ENCODE peak calls at places on chromosomes 4 and X, in six cellular contexts. One of them, this sample, is unnamed.

GRCh38 chr4:157992038-157992706 is 180.7 kb downstream of the GASK1B start:
- DNase-seq in stimulated activated naive CD4-positive, alpha-beta T cell: no peak
- DNase-seq in posterior cingulate gyrus: no peak
- DNase-seq in mucosa of descending colon: no peak
- DNase-seq in substantia nigra: peak
- DNase-seq in GM12878: no peak
- DNase-seq in this sample: no peak

GRCh38 chr4:166493828-166494432 is 620.9 kb downstream of the TLL1 start:
- DNase-seq in mucosa of descending colon: no peak
- DNase-seq in posterior cingulate gyrus: no peak
- DNase-seq in GM12878: no peak
- DNase-seq in stimulated activated naive CD4-positive, alpha-beta T cell: no peak
- DNase-seq in substantia nigra: no peak
- DNase-seq in this sample: no peak

GRCh38 chrX:69424161-69424560 is 80.0 kb upstream of the NALF2 start:
- DNase-seq in substantia nigra: no peak
- DNase-seq in GM12878: no peak
- DNase-seq in posterior cingulate gyrus: no peak
- DNase-seq in stimulated activated naive CD4-positive, alpha-beta T cell: no peak
- DNase-seq in mucosa of descending colon: no peak
- DNase-seq in this sample: no peak

GRCh38 chr4:110514889-110515479 is 39.0 kb downstream of the ENPEP start:
- DNase-seq in stimulated activated naive CD4-positive, alpha-beta T cell: no peak
- DNase-seq in substantia nigra: no peak
- DNase-seq in GM12878: no peak
- DNase-seq in mucosa of descending colon: no peak
- DNase-seq in posterior cingulate gyrus: no peak
- DNase-seq in this sample: no peak

GRCh38 chrX:40531056-40531826 is 49.5 kb upstream of the ATP6AP2 start:
- DNase-seq in stimulated activated naive CD4-positive, alpha-beta T cell: no peak
- DNase-seq in GM12878: no peak
- DNase-seq in posterior cingulate gyrus: no peak
- DNase-seq in substantia nigra: no peak
- DNase-seq in mucosa of descending colon: no peak
- DNase-seq in this sample: no peak

GRCh38 chr4:14415146-14415545 is 587.1 kb upstream of the CPEB2 start:
- DNase-seq in substantia nigra: no peak
- DNase-seq in stimulated activated naive CD4-positive, alpha-beta T cell: no peak
- DNase-seq in mucosa of descending colon: no peak
- DNase-seq in posterior cingulate gyrus: no peak
- DNase-seq in GM12878: no peak
- DNase-seq in this sample: no peak

GRCh38 chrX:154648931-154649863 is 4.2 kb downstream of the CTAG2 start:
- DNase-seq in substantia nigra: no peak
- DNase-seq in posterior cingulate gyrus: no peak
- DNase-seq in mucosa of descending colon: no peak
- DNase-seq in GM12878: no peak
- DNase-seq in stimulated activated naive CD4-positive, alpha-beta T cell: no peak
- DNase-seq in this sample: no peak

GRCh38 chr4:134762053-134762452 is 560.5 kb upstream of the PABPC4L start:
- DNase-seq in GM12878: no peak
- DNase-seq in stimulated activated naive CD4-positive, alpha-beta T cell: no peak
- DNase-seq in substantia nigra: no peak
- DNase-seq in posterior cingulate gyrus: no peak
- DNase-seq in mucosa of descending colon: no peak
- DNase-seq in this sample: no peak

GRCh38 chr4:118740869-118741268 is 55.7 kb downstream of the METTL14 start:
- DNase-seq in mucosa of descending colon: no peak
- DNase-seq in stimulated activated naive CD4-positive, alpha-beta T cell: no peak
- DNase-seq in GM12878: no peak
- DNase-seq in substantia nigra: no peak
- DNase-seq in posterior cingulate gyrus: no peak
- DNase-seq in this sample: no peak

GRCh38 chr4:58225460-58225859 is 1115.3 kb upstream of the IGFBP7 start:
- DNase-seq in posterior cingulate gyrus: no peak
- DNase-seq in GM12878: no peak
- DNase-seq in substantia nigra: no peak
- DNase-seq in stimulated activated naive CD4-positive, alpha-beta T cell: no peak
- DNase-seq in mucosa of descending colon: no peak
- DNase-seq in this sample: no peak

GRCh38 chrX:131521824-131522223 is 22.1 kb upstream of the OR13H1 start:
- DNase-seq in GM12878: no peak
- DNase-seq in substantia nigra: no peak
- DNase-seq in mucosa of descending colon: no peak
- DNase-seq in stimulated activated naive CD4-positive, alpha-beta T cell: no peak
- DNase-seq in posterior cingulate gyrus: no peak
- DNase-seq in this sample: no peak

GRCh38 chr4:174266416-174266815 is 17.1 kb downstream of the FBXO8 start:
- DNase-seq in stimulated activated naive CD4-positive, alpha-beta T cell: no peak
- DNase-seq in mucosa of descending colon: no peak
- DNase-seq in GM12878: no peak
- DNase-seq in posterior cingulate gyrus: no peak
- DNase-seq in substantia nigra: no peak
- DNase-seq in this sample: no peak

GRCh38 chr4:151930372-151930771 is 169.6 kb upstream of the GATB start:
- DNase-seq in posterior cingulate gyrus: no peak
- DNase-seq in mucosa of descending colon: no peak
- DNase-seq in substantia nigra: no peak
- DNase-seq in GM12878: no peak
- DNase-seq in stimulated activated naive CD4-positive, alpha-beta T cell: no peak
- DNase-seq in this sample: no peak

GRCh38 chrX:24242649-24243556 is 71.0 kb downstream of the SUPT20HL2 start:
- DNase-seq in GM12878: peak
- DNase-seq in stimulated activated naive CD4-positive, alpha-beta T cell: no peak
- DNase-seq in posterior cingulate gyrus: no peak
- DNase-seq in substantia nigra: peak
- DNase-seq in mucosa of descending colon: no peak
- DNase-seq in this sample: no peak

GRCh38 chrX:132622130-132622529 is 133.3 kb upstream of the MBNL3 start:
- DNase-seq in GM12878: no peak
- DNase-seq in posterior cingulate gyrus: no peak
- DNase-seq in mucosa of descending colon: no peak
- DNase-seq in stimulated activated naive CD4-positive, alpha-beta T cell: no peak
- DNase-seq in substantia nigra: no peak
- DNase-seq in this sample: no peak

GRCh38 chrX:590666-591065 is 39.9 kb upstream of the SHOX start:
- DNase-seq in stimulated activated naive CD4-positive, alpha-beta T cell: no peak
- DNase-seq in GM12878: no peak
- DNase-seq in substantia nigra: no peak
- DNase-seq in posterior cingulate gyrus: no peak
- DNase-seq in mucosa of descending colon: no peak
- DNase-seq in this sample: no peak

GRCh38 chrX:137549846-137550534 is 15.9 kb upstream of the ZIC3 start:
- DNase-seq in GM12878: no peak
- DNase-seq in mucosa of descending colon: no peak
- DNase-seq in posterior cingulate gyrus: no peak
- DNase-seq in stimulated activated naive CD4-positive, alpha-beta T cell: no peak
- DNase-seq in substantia nigra: no peak
- DNase-seq in this sample: no peak

GRCh38 chr4:169270156-169270809 is 473 bp downstream of the SH3RF1 start:
- DNase-seq in mucosa of descending colon: peak
- DNase-seq in substantia nigra: peak
- DNase-seq in GM12878: no peak
- DNase-seq in stimulated activated naive CD4-positive, alpha-beta T cell: no peak
- DNase-seq in posterior cingulate gyrus: peak
- DNase-seq in this sample: no peak

GRCh38 chrX:70117738-70118137 is 15.5 kb upstream of the IGBP1 start:
- DNase-seq in GM12878: no peak
- DNase-seq in substantia nigra: no peak
- DNase-seq in posterior cingulate gyrus: no peak
- DNase-seq in mucosa of descending colon: no peak
- DNase-seq in stimulated activated naive CD4-positive, alpha-beta T cell: no peak
- DNase-seq in this sample: no peak

GRCh38 chr4:78962597-78963115 is 23.4 kb upstream of the PAQR3 start:
- DNase-seq in posterior cingulate gyrus: no peak
- DNase-seq in mucosa of descending colon: no peak
- DNase-seq in GM12878: no peak
- DNase-seq in substantia nigra: no peak
- DNase-seq in stimulated activated naive CD4-positive, alpha-beta T cell: no peak
- DNase-seq in this sample: no peak